ENCODE peak calls at places on chromosomes 7 and 10, in four cellular contexts. V is HTR-8/SVneo, Y is NCI-H774, E is psoas muscle. C is an unnamed sample.
A peak's percentile ranks its signal among the peaks of the same experiment; 100 is the strongest.

GRCh38 chr10:50473756-50474155 is 150.0 kb downstream of the SGMS1 start:
- DNase-seq in Y (no peak), V (no peak), E (no peak), C (no peak)

GRCh38 chr10:116710021-116710420 is 32.3 kb downstream of the HSPA12A start:
- DNase-seq in E (no peak), Y (no peak), V (no peak), C (no peak)

GRCh38 chr10:17335065-17335464 is 107.0 kb downstream of the VIM start:
- DNase-seq in Y (no peak), V (peak; percentile 10), E (no peak), C (no peak)

GRCh38 chr10:66842867-66843266 is 83.0 kb upstream of the LRRTM3 start:
- DNase-seq in V (no peak), Y (no peak), E (no peak), C (no peak)

GRCh38 chr10:71748671-71749191 is 24.6 kb downstream of the VSIR start:
- DNase-seq in E (peak; percentile 80), Y (no peak), V (no peak), C (no peak)

GRCh38 chr10:70650751-70651150 is 21.6 kb upstream of the ADAMTS14 start:
- DNase-seq in V (no peak), E (no peak), Y (no peak), C (no peak)

GRCh38 chr7:140924019-140924820 is 509 bp downstream of the BRAF start:
- DNase-seq in E (peak; percentile 90), Y (peak; percentile 65), V (peak; percentile 60), C (peak; percentile 32)

GRCh38 chr10:69479737-69480412 is 28.6 kb downstream of the TSPAN15 start:
- DNase-seq in V (no peak), E (no peak), Y (no peak), C (no peak)

GRCh38 chr10:84267503-84268126 is 22.8 kb downstream of the RGR start:
- DNase-seq in Y (peak; percentile 49), V (peak; percentile 25), E (no peak), C (peak; percentile 60)

GRCh38 chr10:33535866-33536265 is 201.4 kb upstream of the NRP1 start:
- DNase-seq in Y (no peak), V (no peak), E (no peak), C (no peak)

C was measured in HCT116.